ENCODE peak calls at places on chromosomes 7 and 10, in nine cellular contexts. X is NCI-H510A treated with DMSO at 0.1 percent for 48 hours; Z is activated T-helper 1 cell treated with anti-CD3 and anti-CD28 coated beads, Interleukin-2, amount 50 U/mL, for 16 hours; N is astrocyte of the spinal cord; S is ACHN; U is prostate gland; C is T follicular helper cell; P is left ventricle myocardium inferior; M is Kasumi-1. L is an unnamed sample.

GRCh38 chr10:17169807-17170206 is 31.7 kb downstream of the TRDMT1 start:
- DNase-seq in X (no peak), Z (no peak), N (no peak), S (no peak), U (no peak), C (no peak), P (no peak), M (no peak), L (no peak)

GRCh38 chr7:135480966-135481599 is 28.8 kb downstream of the CNOT4 start:
- DNase-seq in X (no peak), Z (no peak), N (no peak), S (no peak), U (no peak), C (no peak), P (no peak), M (no peak), L (no peak)

GRCh38 chr7:81470084-81470723 is 299.6 kb downstream of the HGF start:
- DNase-seq in X (peak; percentile 44), Z (no peak), N (peak; percentile 72), S (peak; percentile 87), U (peak; percentile 56), C (no peak), P (peak; percentile 51), M (peak; percentile 57), L (peak; percentile 70)

GRCh38 chr7:108193593-108194498 is 63.7 kb upstream of the LAMB4 start:
- DNase-seq in X (peak; percentile 80), Z (no peak), N (no peak), S (no peak), U (no peak), C (no peak), P (no peak), M (no peak), L (no peak)

GRCh38 chr10:46555713-46556514 is 544 bp downstream of the GPRIN2 start:
- DNase-seq in X (peak; percentile 62), Z (no peak), N (no peak), S (no peak), U (peak; percentile 6), C (no peak), P (peak; percentile 19), M (no peak), L (peak; percentile 67)

GRCh38 chr10:119207713-119208552 is 562 bp downstream of the GRK5 start:
- DNase-seq in X (peak; percentile 67), Z (peak; percentile 11), N (peak; percentile 59), S (peak; percentile 66), U (peak; percentile 33), C (no peak), P (peak; percentile 47), M (peak; percentile 43), L (peak; percentile 37)

GRCh38 chr10:34290412-34291082 is 524.5 kb downstream of the PARD3 start:
- DNase-seq in X (no peak), Z (no peak), N (peak; percentile 61), S (no peak), U (no peak), C (no peak), P (no peak), M (no peak), L (no peak)

GRCh38 chr7:94095359-94096009 is 91.3 kb upstream of the BET1 start:
- DNase-seq in X (no peak), Z (no peak), N (no peak), S (no peak), U (no peak), C (no peak), P (no peak), M (no peak), L (no peak)

GRCh38 chr7:19713676-19714075 is 4.8 kb upstream of the POLR1F start:
- DNase-seq in X (no peak), Z (no peak), N (peak; percentile 55), S (peak; percentile 75), U (no peak), C (peak; percentile 28), P (no peak), M (peak; percentile 47), L (no peak)

GRCh38 chr7:37342170-37342569 is 106.5 kb downstream of the ELMO1 start:
- DNase-seq in X (no peak), Z (no peak), N (no peak), S (no peak), U (no peak), C (no peak), P (no peak), M (peak; percentile 69), L (no peak)

GRCh38 chr10:86964061-86964846 is 4.0 kb upstream of the ADIRF start:
- DNase-seq in X (no peak), Z (peak; percentile 2), N (no peak), S (no peak), U (no peak), C (no peak), P (no peak), M (no peak), L (no peak)

GRCh38 chr7:116621649-116622048 is 50.3 kb upstream of the MET start:
- DNase-seq in X (no peak), Z (no peak), N (no peak), S (no peak), U (no peak), C (no peak), P (no peak), M (no peak), L (no peak)

GRCh38 chr7:476736-477360 is 42.8 kb downstream of the PDGFA start:
- DNase-seq in X (no peak), Z (no peak), N (no peak), S (no peak), U (no peak), C (no peak), P (peak; percentile 7), M (no peak), L (peak; percentile 13)

GRCh38 chr10:103618575-103619423 is 125.3 kb downstream of the NEURL1 start:
- DNase-seq in X (no peak), Z (no peak), N (no peak), S (no peak), U (no peak), C (no peak), P (peak; percentile 67), M (no peak), L (peak; percentile 63)

GRCh38 chr7:149181136-149181790 is 14.1 kb upstream of the ZNF282 start:
- DNase-seq in X (no peak), Z (no peak), N (no peak), S (no peak), U (no peak), C (no peak), P (no peak), M (no peak), L (no peak)

GRCh38 chr10:112952282-112952991 is 2.4 kb downstream of the TCF7L2 start:
- DNase-seq in X (no peak), Z (no peak), N (peak; percentile 23), S (peak; percentile 48), U (no peak), C (no peak), P (peak; percentile 22), M (no peak), L (peak; percentile 82)

GRCh38 chr7:97012293-97013005 is 7.1 kb downstream of the DLX6 start:
- DNase-seq in X (no peak), Z (no peak), N (no peak), S (no peak), U (no peak), C (no peak), P (no peak), M (no peak), L (no peak)

GRCh38 chr7:71682841-71683341 is 550.9 kb downstream of the GALNT17 start:
- DNase-seq in X (no peak), Z (no peak), N (no peak), S (no peak), U (no peak), C (no peak), P (no peak), M (no peak), L (no peak)

GRCh38 chr10:5628366-5628765 is 38.0 kb downstream of the ASB13 start:
- DNase-seq in X (no peak), Z (no peak), N (no peak), S (no peak), U (no peak), C (no peak), P (no peak), M (no peak), L (no peak)

GRCh38 chr7:11934766-11935165 is 102.8 kb upstream of the THSD7A start:
- DNase-seq in X (no peak), Z (no peak), N (no peak), S (no peak), U (no peak), C (no peak), P (no peak), M (no peak), L (no peak)

GRCh38 chr10:118698421-118698820 is 56.3 kb downstream of the CACUL1 start:
- DNase-seq in X (no peak), Z (peak; percentile 58), N (peak; percentile 71), S (peak; percentile 77), U (no peak), C (peak; percentile 74), P (no peak), M (peak; percentile 71), L (no peak)

GRCh38 chr7:101410743-101411476 is 48.2 kb downstream of the COL26A1 start:
- DNase-seq in X (no peak), Z (no peak), N (no peak), S (peak; percentile 41), U (peak; percentile 23), C (peak; percentile 3), P (peak; percentile 22), M (peak; percentile 23), L (no peak)

GRCh38 chr7:34889951-34890350 is 147.3 kb downstream of the DPY19L1 start:
- DNase-seq in X (no peak), Z (no peak), N (no peak), S (no peak), U (no peak), C (no peak), P (no peak), M (no peak), L (no peak)

GRCh38 chr10:12803781-12804180 is 197.7 kb downstream of the CCDC3 start:
- DNase-seq in X (no peak), Z (no peak), N (no peak), S (no peak), U (no peak), C (no peak), P (no peak), M (no peak), L (no peak)

GRCh38 chr7:3589756-3590155 is 288.7 kb downstream of the SDK1 start:
- DNase-seq in X (no peak), Z (no peak), N (no peak), S (no peak), U (no peak), C (no peak), P (no peak), M (no peak), L (no peak)

GRCh38 chr10:100184426-100185219 is 1.2 kb downstream of the ERLIN1 start:
- DNase-seq in X (peak; percentile 42), Z (no peak), N (peak; percentile 36), S (peak; percentile 20), U (no peak), C (no peak), P (no peak), M (peak; percentile 90), L (no peak)

GRCh38 chr10:95814011-95814727 is 58.2 kb downstream of the ENTPD1 start:
- DNase-seq in X (no peak), Z (no peak), N (peak; percentile 87), S (no peak), U (no peak), C (no peak), P (no peak), M (no peak), L (no peak)

GRCh38 chr10:75353183-75353582 is 48.4 kb downstream of the ZNF503 start:
- DNase-seq in X (no peak), Z (no peak), N (no peak), S (no peak), U (no peak), C (no peak), P (no peak), M (no peak), L (no peak)